ENCODE peak calls at places on chromosome 2, in eight cellular contexts. O, T, F, H, X, S, I and W are unnamed samples.

GRCh38 chr2:227789803-227790202 is 23.8 kb upstream of the CCL20 start:
- DNase-seq in F (peak), S (no peak), H (no peak), X (no peak), I (no peak), T (no peak), O (no peak), W (no peak)

GRCh38 chr2:73856214-73856613 is 27.5 kb downstream of the STAMBP start:
- DNase-seq in O (no peak), X (no peak), T (no peak), F (peak), I (no peak), H (no peak), S (no peak), W (no peak)

GRCh38 chr2:196113061-196113974 is 44.7 kb upstream of the DNAH7 start:
- DNase-seq in X (no peak), T (no peak), H (no peak), F (peak), S (no peak), I (no peak), O (peak), W (no peak)

GRCh38 chr2:14902953-14903352 is 270.4 kb downstream of the LRATD1 start:
- DNase-seq in I (no peak), F (no peak), T (no peak), O (no peak), X (no peak), S (peak), H (no peak), W (no peak)

GRCh38 chr2:219204425-219205164 is 2.0 kb upstream of the ZFAND2B start:
- DNase-seq in O (peak), S (no peak), H (no peak), F (no peak), X (no peak), T (no peak), I (no peak), W (no peak)

GRCh38 chr2:163319006-163319405 is 416.8 kb downstream of the FIGN start:
- DNase-seq in H (no peak), X (no peak), I (no peak), O (no peak), T (no peak), S (peak), F (peak), W (no peak)

GRCh38 chr2:69714024-69714423 is 27.9 kb upstream of the ANXA4 start:
- DNase-seq in X (no peak), S (no peak), F (no peak), I (no peak), H (no peak), O (no peak), T (no peak), W (no peak)

GRCh38 chr2:127570282-127571250 is 35.1 kb downstream of the MYO7B start:
- DNase-seq in I (no peak), S (no peak), X (no peak), H (no peak), F (peak), T (no peak), O (peak), W (no peak)

GRCh38 chr2:9406529-9407362 is 16.6 kb downstream of the ITGB1BP1 start:
- DNase-seq in H (no peak), F (peak), I (no peak), S (no peak), X (no peak), O (no peak), T (no peak), W (no peak)

GRCh38 chr2:233164967-233165366 is 86.5 kb upstream of the ATG16L1 start:
- DNase-seq in X (no peak), H (no peak), T (no peak), O (no peak), F (no peak), I (no peak), S (peak), W (no peak)
- TF ChIP-seq POLR2A in X (no peak), H (no peak), T (no peak), O (no peak), F (no peak), I (no peak), S (no peak), W (no peak)

GRCh38 chr2:84905181-84906107 is at the start of gene TMSB10:
- DNase-seq in T (peak), X (peak), I (no peak), O (peak), H (peak), F (peak), S (peak), W (peak)
- TF ChIP-seq POLR2A in T (peak), X (peak), I (peak), O (peak), H (peak), F (peak), S (peak), W (no peak)

DNA sequence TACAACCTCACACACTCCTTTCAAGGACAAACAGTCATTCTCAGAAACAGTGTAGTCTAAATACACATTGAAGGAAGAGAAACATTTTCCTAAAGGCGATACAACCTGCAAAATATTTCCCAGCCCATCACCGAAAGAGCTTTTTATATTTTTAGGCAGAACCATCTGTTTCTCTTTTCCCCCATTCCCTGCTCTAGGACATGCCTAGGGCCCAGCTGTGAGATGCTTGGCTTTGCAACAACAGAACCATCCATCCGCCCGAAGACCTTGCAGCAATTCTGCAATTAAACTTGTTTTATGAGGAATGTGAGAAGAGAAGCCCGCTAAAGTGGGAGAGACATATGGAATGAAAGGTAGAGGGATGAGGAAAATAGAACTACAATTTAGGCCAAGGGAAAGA is 105.6 kb upstream of the RFX8 start:
- DNase-seq in F (no peak), I (no peak), H (no peak), T (no peak), X (no peak), O (no peak), S (no peak), W (no peak)
- TF ChIP-seq POLR2A in F (no peak), I (no peak), H (no peak), T (no peak), X (no peak), O (no peak), S (no peak), W (no peak)

GRCh38 chr2:61179701-61180639 is 18.0 kb downstream of the C2orf74 start:
- DNase-seq in O (no peak), H (peak), S (no peak), F (peak), T (no peak), I (no peak), X (no peak), W (no peak)

GRCh38 chr2:61183815-61184214 is 21.8 kb downstream of the C2orf74 start:
- DNase-seq in F (no peak), O (no peak), H (no peak), I (no peak), X (no peak), T (no peak), S (no peak), W (no peak)

GRCh38 chr2:61181382-61182058 is 19.5 kb downstream of the C2orf74 start:
- DNase-seq in I (no peak), O (no peak), F (no peak), X (no peak), H (no peak), S (peak), T (no peak), W (no peak)

GRCh38 chr2:61180686-61181085 is 18.7 kb downstream of the C2orf74 start:
- DNase-seq in X (no peak), H (no peak), S (no peak), F (no peak), T (no peak), I (no peak), O (no peak), W (no peak)

GRCh38 chr2:61182059-61182383 is 20.0 kb downstream of the C2orf74 start:
- DNase-seq in X (no peak), I (no peak), F (no peak), T (no peak), O (no peak), H (no peak), S (no peak), W (no peak)
- TF ChIP-seq POLR2A in X (no peak), I (no peak), F (no peak), T (no peak), O (no peak), H (no peak), S (no peak), W (no peak)

GRCh38 chr2:172821370-172822338 is 86.0 kb downstream of the RAPGEF4 start:
- DNase-seq in T (no peak), X (no peak), O (no peak), F (peak), H (no peak), I (no peak), S (no peak), W (no peak)
- TF ChIP-seq POLR2A in T (no peak), X (no peak), O (no peak), F (no peak), H (no peak), I (no peak), S (no peak), W (no peak)

DNA sequence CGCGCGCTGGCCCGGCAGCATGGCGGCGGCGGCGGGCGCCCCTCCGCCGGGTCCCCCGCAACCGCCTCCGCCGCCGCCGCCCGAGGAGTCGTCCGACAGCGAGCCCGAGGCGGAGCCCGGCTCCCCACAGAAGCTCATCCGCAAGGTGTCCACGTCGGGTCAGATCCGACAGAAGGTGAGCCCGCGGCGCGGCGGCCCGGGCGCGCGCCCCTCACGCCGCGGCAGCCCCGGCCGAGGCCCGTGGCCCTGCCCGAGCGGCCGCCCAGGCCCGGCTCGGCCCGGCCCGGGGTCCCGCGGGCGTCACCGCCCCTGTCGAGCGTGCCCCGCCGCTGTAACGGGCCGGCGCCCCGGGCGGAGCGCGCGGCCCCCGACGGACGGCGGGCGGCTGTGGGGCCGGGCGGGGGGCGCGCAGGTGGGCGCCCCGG is 218 bp downstream of the DGKD start:
- DNase-seq in X (no peak), O (no peak), F (no peak), H (peak), S (no peak), T (no peak), I (no peak), W (no peak)
- TF ChIP-seq POLR2A in X (peak), O (no peak), F (peak), H (no peak), S (peak), T (peak), I (peak), W (no peak)